ENCODE peak calls at places on chromosomes 13 and 19, in five cellular contexts. One of them, this sample, is unnamed.

GRCh38 chr19:33603377-33603776 is 18.4 kb upstream of the CHST8 start:
- DNase-seq in stimulated activated CD4-positive, alpha-beta T cell treated with anti-CD3 and anti-CD28 coated beads, Interleukin-2, amount 100 ng/mL, for 48 hours: no peak
- DNase-seq in progenitor cell of endocrine pancreas: no peak
- DNase-seq in kidney epithelial cell: no peak
- DNase-seq in type B pancreatic cell: no peak
- DNase-seq in this sample: no peak

GRCh38 chr13:112450118-112450517 is 74.0 kb downstream of the SPACA7 start:
- DNase-seq in kidney epithelial cell: no peak
- DNase-seq in stimulated activated CD4-positive, alpha-beta T cell treated with anti-CD3 and anti-CD28 coated beads, Interleukin-2, amount 100 ng/mL, for 48 hours: no peak
- DNase-seq in progenitor cell of endocrine pancreas: no peak
- DNase-seq in type B pancreatic cell: no peak
- DNase-seq in this sample: no peak

GRCh38 chr19:6065685-6066365 is 44.5 kb downstream of the RFX2 start:
- DNase-seq in type B pancreatic cell: no peak
- DNase-seq in stimulated activated CD4-positive, alpha-beta T cell treated with anti-CD3 and anti-CD28 coated beads, Interleukin-2, amount 100 ng/mL, for 48 hours: no peak
- DNase-seq in kidney epithelial cell: no peak
- DNase-seq in progenitor cell of endocrine pancreas: no peak
- DNase-seq in this sample: no peak

GRCh38 chr13:110006304-110006703 is 219.9 kb upstream of the IRS2 start:
- DNase-seq in kidney epithelial cell: peak; percentile 52
- DNase-seq in progenitor cell of endocrine pancreas: no peak
- DNase-seq in type B pancreatic cell: no peak
- DNase-seq in stimulated activated CD4-positive, alpha-beta T cell treated with anti-CD3 and anti-CD28 coated beads, Interleukin-2, amount 100 ng/mL, for 48 hours: no peak
- DNase-seq in this sample: no peak

GRCh38 chr19:44788971-44789370 is 11.3 kb downstream of the CBLC start:
- DNase-seq in progenitor cell of endocrine pancreas: no peak
- DNase-seq in stimulated activated CD4-positive, alpha-beta T cell treated with anti-CD3 and anti-CD28 coated beads, Interleukin-2, amount 100 ng/mL, for 48 hours: no peak
- DNase-seq in type B pancreatic cell: no peak
- DNase-seq in kidney epithelial cell: no peak
- DNase-seq in this sample: no peak

GRCh38 chr13:109336730-109337129 is 449.7 kb downstream of the IRS2 start:
- DNase-seq in progenitor cell of endocrine pancreas: no peak
- DNase-seq in type B pancreatic cell: no peak
- DNase-seq in kidney epithelial cell: peak; percentile 70
- DNase-seq in stimulated activated CD4-positive, alpha-beta T cell treated with anti-CD3 and anti-CD28 coated beads, Interleukin-2, amount 100 ng/mL, for 48 hours: no peak
- DNase-seq in this sample: peak; percentile 80

GRCh38 chr13:109781384-109782065 is 4.9 kb downstream of the IRS2 start:
- DNase-seq in type B pancreatic cell: no peak
- DNase-seq in stimulated activated CD4-positive, alpha-beta T cell treated with anti-CD3 and anti-CD28 coated beads, Interleukin-2, amount 100 ng/mL, for 48 hours: no peak
- DNase-seq in progenitor cell of endocrine pancreas: no peak
- DNase-seq in kidney epithelial cell: no peak
- DNase-seq in this sample: no peak

GRCh38 chr13:98697833-98698232 is 54.6 kb downstream of the SLC15A1 start:
- DNase-seq in kidney epithelial cell: no peak
- DNase-seq in stimulated activated CD4-positive, alpha-beta T cell treated with anti-CD3 and anti-CD28 coated beads, Interleukin-2, amount 100 ng/mL, for 48 hours: no peak
- DNase-seq in type B pancreatic cell: no peak
- DNase-seq in progenitor cell of endocrine pancreas: no peak
- DNase-seq in this sample: peak; percentile 58

GRCh38 chr13:81021284-81021683 is 680.4 kb upstream of the SPRY2 start:
- DNase-seq in stimulated activated CD4-positive, alpha-beta T cell treated with anti-CD3 and anti-CD28 coated beads, Interleukin-2, amount 100 ng/mL, for 48 hours: no peak
- DNase-seq in progenitor cell of endocrine pancreas: no peak
- DNase-seq in kidney epithelial cell: no peak
- DNase-seq in type B pancreatic cell: no peak
- DNase-seq in this sample: no peak

GRCh38 chr13:93603043-93603442 is 376.4 kb downstream of the GPC6 start:
- DNase-seq in stimulated activated CD4-positive, alpha-beta T cell treated with anti-CD3 and anti-CD28 coated beads, Interleukin-2, amount 100 ng/mL, for 48 hours: no peak
- DNase-seq in progenitor cell of endocrine pancreas: no peak
- DNase-seq in type B pancreatic cell: no peak
- DNase-seq in kidney epithelial cell: peak; percentile 65
- DNase-seq in this sample: peak; percentile 17

GRCh38 chr19:2324220-2324948 is 4.0 kb downstream of the LSM7 start:
- DNase-seq in progenitor cell of endocrine pancreas: no peak
- DNase-seq in kidney epithelial cell: no peak
- DNase-seq in type B pancreatic cell: no peak
- DNase-seq in stimulated activated CD4-positive, alpha-beta T cell treated with anti-CD3 and anti-CD28 coated beads, Interleukin-2, amount 100 ng/mL, for 48 hours: no peak
- DNase-seq in this sample: no peak

GRCh38 chr13:23741879-23742510 is 147.2 kb downstream of the MIPEP start:
- DNase-seq in progenitor cell of endocrine pancreas: no peak
- DNase-seq in type B pancreatic cell: no peak
- DNase-seq in kidney epithelial cell: no peak
- DNase-seq in stimulated activated CD4-positive, alpha-beta T cell treated with anti-CD3 and anti-CD28 coated beads, Interleukin-2, amount 100 ng/mL, for 48 hours: no peak
- DNase-seq in this sample: no peak

GRCh38 chr13:98429977-98430785 is 146.7 kb downstream of the STK24 start:
- DNase-seq in kidney epithelial cell: no peak
- DNase-seq in stimulated activated CD4-positive, alpha-beta T cell treated with anti-CD3 and anti-CD28 coated beads, Interleukin-2, amount 100 ng/mL, for 48 hours: no peak
- DNase-seq in progenitor cell of endocrine pancreas: no peak
- DNase-seq in type B pancreatic cell: no peak
- DNase-seq in this sample: no peak

GRCh38 chr13:51844862-51845573 is at the start of gene TMEM272:
- DNase-seq in progenitor cell of endocrine pancreas: peak; percentile 73
- DNase-seq in kidney epithelial cell: no peak
- DNase-seq in stimulated activated CD4-positive, alpha-beta T cell treated with anti-CD3 and anti-CD28 coated beads, Interleukin-2, amount 100 ng/mL, for 48 hours: peak; percentile 60
- DNase-seq in type B pancreatic cell: peak; percentile 79
- DNase-seq in this sample: no peak

GRCh38 chr19:55333870-55334269 is 5.8 kb upstream of the KMT5C start:
- DNase-seq in type B pancreatic cell: no peak
- DNase-seq in stimulated activated CD4-positive, alpha-beta T cell treated with anti-CD3 and anti-CD28 coated beads, Interleukin-2, amount 100 ng/mL, for 48 hours: no peak
- DNase-seq in progenitor cell of endocrine pancreas: no peak
- DNase-seq in kidney epithelial cell: no peak
- DNase-seq in this sample: no peak

GRCh38 chr19:44644391-44645016 is 794 bp downstream of the PVR start:
- DNase-seq in progenitor cell of endocrine pancreas: no peak
- DNase-seq in stimulated activated CD4-positive, alpha-beta T cell treated with anti-CD3 and anti-CD28 coated beads, Interleukin-2, amount 100 ng/mL, for 48 hours: no peak
- DNase-seq in kidney epithelial cell: no peak
- DNase-seq in type B pancreatic cell: no peak
- DNase-seq in this sample: peak; percentile 41

GRCh38 chr19:58518261-58519086 is 1.1 kb downstream of the ZBTB45 start:
- DNase-seq in stimulated activated CD4-positive, alpha-beta T cell treated with anti-CD3 and anti-CD28 coated beads, Interleukin-2, amount 100 ng/mL, for 48 hours: no peak
- DNase-seq in progenitor cell of endocrine pancreas: no peak
- DNase-seq in kidney epithelial cell: no peak
- DNase-seq in type B pancreatic cell: no peak
- DNase-seq in this sample: no peak

GRCh38 chr19:49528211-49528771 is 488 bp downstream of the RCN3 start:
- DNase-seq in type B pancreatic cell: no peak
- DNase-seq in kidney epithelial cell: no peak
- DNase-seq in progenitor cell of endocrine pancreas: no peak
- DNase-seq in stimulated activated CD4-positive, alpha-beta T cell treated with anti-CD3 and anti-CD28 coated beads, Interleukin-2, amount 100 ng/mL, for 48 hours: no peak
- DNase-seq in this sample: no peak

This sample was measured in retinal pigment epithelial cell.